ENCODE peak calls at places on chromosomes 6 and 20, in five cellular contexts. A, T, Y, G and R are unnamed samples.

GRCh38 chr6:119077643-119078448 is 618 bp downstream of the FAM184A start:
- DNase-seq in G (peak), A (peak), Y (peak), T (peak), R (peak)

GRCh38 chr6:64254558-64254957 is 619.0 kb downstream of the PHF3 start:
- DNase-seq in Y (no peak), G (no peak), A (peak), T (no peak), R (no peak)

GRCh38 chr6:147441751-147442150 is 66.7 kb upstream of the SAMD5 start:
- DNase-seq in G (no peak), A (no peak), Y (no peak), T (no peak), R (no peak)

GRCh38 chr6:13729891-13730290 is 18.3 kb upstream of the RANBP9 start:
- DNase-seq in T (no peak), A (no peak), Y (peak), G (no peak), R (no peak)

GRCh38 chr20:5212897-5213296 is 86.1 kb downstream of the CDS2 start:
- DNase-seq in G (no peak), A (no peak), T (no peak), Y (no peak), R (no peak)

GRCh38 chr6:27066381-27066780 is 181.1 kb upstream of the PRSS16 start:
- DNase-seq in G (no peak), Y (no peak), A (no peak), T (no peak), R (no peak)

GRCh38 chr20:1663917-1664316 is 6.3 kb upstream of the SIRPG start:
- DNase-seq in T (no peak), G (no peak), A (no peak), Y (peak), R (no peak)

GRCh38 chr6:70110128-70111022 is 192.5 kb downstream of the COL9A1 start:
- DNase-seq in G (no peak), A (no peak), Y (peak), T (no peak), R (no peak)

GRCh38 chr20:20832715-20833114 is 120.3 kb upstream of the RALGAPA2 start:
- DNase-seq in G (no peak), Y (no peak), T (no peak), A (no peak), R (no peak)

GRCh38 chr6:169592558-169592957 is 109.3 kb downstream of the WDR27 start:
- DNase-seq in T (no peak), G (no peak), A (no peak), Y (peak), R (no peak)

GRCh38 chr6:148027201-148027600 is 315.4 kb upstream of the SASH1 start:
- DNase-seq in G (no peak), T (no peak), A (no peak), Y (no peak), R (peak)

GRCh38 chr20:13401596-13401995 is 180.5 kb downstream of the ISM1 start:
- DNase-seq in G (no peak), A (no peak), T (no peak), Y (no peak), R (no peak)

GRCh38 chr6:53673138-53673801 is 7.7 kb upstream of the KLHL31 start:
- DNase-seq in Y (peak), A (no peak), T (no peak), G (no peak), R (no peak)

GRCh38 chr6:44661221-44661609 is 273.7 kb downstream of the CDC5L start:
- DNase-seq in G (no peak), T (no peak), A (no peak), Y (peak), R (no peak)

GRCh38 chr6:133083248-133083967 is 157.7 kb upstream of the EYA4 start:
- DNase-seq in A (no peak), T (no peak), G (no peak), Y (no peak), R (peak)

GRCh38 chr6:34664270-34664971 is 32.1 kb downstream of the ILRUN start:
- DNase-seq in T (no peak), G (no peak), A (no peak), Y (peak), R (no peak)

GRCh38 chr20:24651171-24651972 is 181.9 kb downstream of the SYNDIG1 start:
- DNase-seq in G (no peak), A (no peak), Y (peak), T (no peak), R (no peak)

GRCh38 chr20:50724112-50724724 is 7.2 kb upstream of the PARD6B start:
- DNase-seq in Y (no peak), A (no peak), T (no peak), G (no peak), R (no peak)

GRCh38 chr20:33814238-33814712 is 3.1 kb downstream of the CHMP4B start:
- DNase-seq in G (no peak), A (no peak), T (no peak), Y (no peak), R (no peak)

GRCh38 chr6:167307342-167307955 is 16.3 kb downstream of the UNC93A start:
- DNase-seq in T (no peak), G (no peak), A (no peak), Y (no peak), R (no peak)

GRCh38 chr6:34025112-34025807 is 120.6 kb downstream of the GRM4 start:
- DNase-seq in Y (peak), T (no peak), A (no peak), G (no peak), R (no peak)

GRCh38 chr6:34630040-34630439 is 66.5 kb downstream of the ILRUN start:
- DNase-seq in A (no peak), T (no peak), Y (peak), G (no peak), R (no peak)

GRCh38 chr6:87407531-87407895 is 259 bp upstream of the CFAP206 start:
- DNase-seq in G (no peak), T (no peak), Y (peak), A (no peak), R (peak)

GRCh38 chr6:69601132-69601531 is 195.7 kb downstream of the LMBRD1 start:
- DNase-seq in A (no peak), T (no peak), Y (no peak), G (no peak), R (peak)

GRCh38 chr20:42441196-42441861 is 748.4 kb downstream of the PTPRT start:
- DNase-seq in G (no peak), T (no peak), Y (no peak), A (no peak), R (no peak)